ENCODE peak calls at places on chromosomes 12 and 14, in eight cellular contexts. F is MM.1S, W is PC-3, U is GM23338, H is neural progenitor cell, A is HCT116, E is OCI-LY7, I is SK-N-SH. P is an unnamed sample.

GRCh38 chr12:70032076-70032475 is 207.0 kb downstream of the MYRFL start:
- DNase-seq in A (no peak), F (no peak), H (no peak), W (no peak), E (no peak), I (no peak), U (no peak), P (no peak)

GRCh38 chr14:96108061-96108795 is 69.1 kb downstream of the C14orf132 start:
- DNase-seq in H (no peak), U (peak; percentile 68), I (no peak), F (no peak), W (no peak), E (no peak), A (no peak), P (no peak)

GRCh38 chr12:10196210-10196609 is 16.5 kb upstream of the GABARAPL1 start:
- DNase-seq in A (no peak), U (no peak), I (no peak), F (no peak), H (no peak), E (peak; percentile 94), W (no peak), P (no peak)

GRCh38 chr12:113945174-113946173 is 20.7 kb downstream of the RBM19 start:
- DNase-seq in E (no peak), U (no peak), W (no peak), A (no peak), H (no peak), I (no peak), F (no peak), P (no peak)

GRCh38 chr14:54355698-54356097 is 41.1 kb upstream of the CDKN3 start:
- DNase-seq in U (no peak), H (no peak), A (no peak), E (no peak), F (no peak), I (no peak), W (peak; percentile 98), P (peak; percentile 21)

GRCh38 chr14:60508363-60508706 is 611 bp upstream of the SIX6 start:
- DNase-seq in F (no peak), E (no peak), H (no peak), W (no peak), A (no peak), I (peak; percentile 61), U (no peak), P (no peak)

GRCh38 chr14:105199093-105199492 is 18.0 kb upstream of the NUDT14 start:
- DNase-seq in U (no peak), W (no peak), A (no peak), I (no peak), F (no peak), H (no peak), E (no peak), P (no peak)

GRCh38 chr12:107092669-107093546 is 441 bp downstream of the CRY1 start:
- DNase-seq in U (peak; percentile 64), I (peak; percentile 52), W (peak; percentile 40), H (peak; percentile 73), F (peak; percentile 47), A (no peak), E (no peak), P (peak; percentile 80)

DNA sequence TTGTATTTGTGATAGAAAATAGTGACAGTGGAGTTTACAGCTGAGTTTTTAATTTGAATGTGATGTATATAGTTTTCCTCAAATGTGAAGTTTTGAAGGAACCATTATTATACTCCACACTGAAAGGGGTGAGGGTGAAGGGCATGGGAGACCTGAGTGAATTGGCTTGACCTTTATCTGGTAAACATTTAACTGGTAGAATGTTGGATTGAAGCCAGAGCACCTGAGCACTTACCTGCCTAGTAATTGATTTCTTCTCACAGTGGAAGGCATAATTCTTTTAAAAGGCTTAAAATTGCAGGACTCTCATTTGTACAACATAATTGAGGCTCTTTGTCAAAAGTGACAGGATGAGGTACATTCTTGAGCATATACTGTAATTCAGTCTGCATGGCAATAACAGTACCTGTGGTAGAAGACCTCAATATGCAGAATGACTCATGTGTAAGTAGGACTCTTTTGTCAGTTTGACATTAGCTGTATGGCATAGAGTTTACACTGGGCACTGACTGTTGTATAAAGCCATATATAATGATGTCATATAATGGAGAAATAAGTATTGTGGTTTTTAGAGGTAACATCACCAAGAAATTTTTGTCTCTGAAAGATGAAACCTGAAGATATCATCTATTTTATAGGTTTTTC is 309.6 kb downstream of the TMTC2 start:
- DNase-seq in E (no peak), U (no peak), W (peak; percentile 59), I (no peak), H (no peak), F (no peak), A (no peak), P (no peak)
- TF ChIP-seq EZH2phosphoT487 in E (no peak), U (no peak), W (no peak), I (no peak), H (no peak), F (no peak), A (no peak), P (no peak)

GRCh38 chr12:68223067-68223747 is 2.4 kb downstream of the IL26 start:
- DNase-seq in A (peak; percentile 76), F (peak; percentile 69), U (peak; percentile 94), H (peak; percentile 91), E (peak; percentile 78), W (peak; percentile 89), I (peak; percentile 61), P (peak; percentile 92)
- H2AFZ ChIP-seq in A (peak overlapping the region; percentile 85), F (peak overlapping the region; percentile 65), U (peak overlapping the region; percentile 35), H (peak overlapping the region; percentile 95), E (peak overlapping the region; percentile 62), W (peak overlapping the region; percentile 73), I (peak overlapping the region; percentile 52), P (peak overlapping the region; percentile 81)

GRCh38 chr12:26630546-26631027 is 202.4 kb downstream of the ITPR2 start:
- DNase-seq in W (peak; percentile 75), F (no peak), E (no peak), I (no peak), U (no peak), H (no peak), A (no peak), P (peak; percentile 66)

GRCh38 chr12:26629864-26630263 is 203.1 kb downstream of the ITPR2 start:
- DNase-seq in I (no peak), W (peak; percentile 41), F (no peak), H (peak; percentile 30), U (no peak), A (no peak), E (no peak), P (peak; percentile 44)

GRCh38 chr12:26631846-26632245 is 201.1 kb downstream of the ITPR2 start:
- DNase-seq in E (no peak), A (no peak), H (no peak), U (no peak), I (no peak), F (no peak), W (peak; percentile 95), P (peak; percentile 27)

GRCh38 chr12:26627335-26627734 is 205.7 kb downstream of the ITPR2 start:
- DNase-seq in E (no peak), W (peak; percentile 40), U (no peak), H (no peak), A (no peak), F (no peak), I (no peak), P (no peak)

GRCh38 chr12:26628234-26628633 is 204.8 kb downstream of the ITPR2 start:
- DNase-seq in H (no peak), E (no peak), W (peak; percentile 42), U (no peak), I (no peak), F (no peak), A (no peak), P (peak; percentile 58)
- TF ChIP-seq EZH2phosphoT487 in H (no peak), E (no peak), W (no peak), U (no peak), I (no peak), F (no peak), A (no peak), P (no peak)

GRCh38 chr12:123431951-123432886 is 4.3 kb downstream of the RILPL2 start:
- DNase-seq in F (no peak), E (peak; percentile 47), H (no peak), U (no peak), I (no peak), A (no peak), W (no peak), P (peak; percentile 35)
- H2AFZ ChIP-seq in F (no peak overlapping the region), E (peak overlapping the region; percentile 49), H (no peak overlapping the region), U (no peak overlapping the region), I (no peak overlapping the region), A (no peak overlapping the region), W (no peak overlapping the region), P (peak overlapping the region; percentile 73)

GRCh38 chr12:39332661-39333175 is 110.2 kb downstream of the KIF21A start:
- DNase-seq in U (no peak), W (no peak), E (no peak), A (no peak), H (no peak), I (peak; percentile 42), F (no peak), P (no peak)
- TF ChIP-seq EZH2phosphoT487 in U (no peak), W (no peak), E (no peak), A (no peak), H (no peak), I (no peak), F (no peak), P (no peak)